ENCODE peak calls at places on chromosomes 5 and 9, in eight cellular contexts. V is Panc1; U is CD8-positive, alpha-beta T cell; P is psoas muscle; Y is tibial nerve; M is upper lobe of right lung; F is fibroblast of villous mesenchyme; C is brain microvascular endothelial cell. J is an unnamed sample.

GRCh38 chr5:79488775-79489174 is 25.2 kb downstream of the HOMER1 start:
- DNase-seq in C (no peak), M (no peak), P (no peak), V (no peak), F (peak), U (no peak), Y (no peak), J (no peak)

GRCh38 chr9:71692337-71692736 is 76.0 kb downstream of the CEMIP2 start:
- DNase-seq in P (no peak), V (no peak), F (peak), U (no peak), C (no peak), Y (no peak), M (no peak), J (no peak)

GRCh38 chr5:95620870-95621838 is 1.3 kb downstream of the GPR150 start:
- DNase-seq in Y (no peak), F (peak), U (peak), P (peak), C (no peak), V (no peak), M (peak), J (no peak)

GRCh38 chr5:33794550-33795300 is 97.1 kb downstream of the ADAMTS12 start:
- DNase-seq in U (no peak), F (peak), Y (no peak), M (no peak), V (no peak), P (no peak), C (peak), J (no peak)

GRCh38 chr5:44794371-44794770 is 14.4 kb upstream of the MRPS30 start:
- DNase-seq in P (no peak), M (no peak), C (no peak), Y (no peak), F (no peak), V (no peak), U (no peak), J (no peak)

GRCh38 chr9:104869801-104870200 is 58.2 kb downstream of the ABCA1 start:
- DNase-seq in V (no peak), Y (no peak), U (no peak), C (no peak), P (no peak), F (peak), M (no peak), J (no peak)

GRCh38 chr5:12691330-12691729 is 787.1 kb upstream of the CTNND2 start:
- DNase-seq in F (peak), V (no peak), Y (no peak), U (no peak), M (no peak), C (no peak), P (no peak), J (no peak)

GRCh38 chr9:91486699-91487497 is 63.3 kb upstream of the NFIL3 start:
- DNase-seq in U (no peak), P (no peak), Y (no peak), V (no peak), F (peak), C (peak), M (no peak), J (no peak)

GRCh38 chr5:109692011-109692410 is 2.3 kb downstream of the MAN2A1 start:
- DNase-seq in C (peak), Y (no peak), U (no peak), M (no peak), V (no peak), P (no peak), F (peak), J (no peak)

DNA sequence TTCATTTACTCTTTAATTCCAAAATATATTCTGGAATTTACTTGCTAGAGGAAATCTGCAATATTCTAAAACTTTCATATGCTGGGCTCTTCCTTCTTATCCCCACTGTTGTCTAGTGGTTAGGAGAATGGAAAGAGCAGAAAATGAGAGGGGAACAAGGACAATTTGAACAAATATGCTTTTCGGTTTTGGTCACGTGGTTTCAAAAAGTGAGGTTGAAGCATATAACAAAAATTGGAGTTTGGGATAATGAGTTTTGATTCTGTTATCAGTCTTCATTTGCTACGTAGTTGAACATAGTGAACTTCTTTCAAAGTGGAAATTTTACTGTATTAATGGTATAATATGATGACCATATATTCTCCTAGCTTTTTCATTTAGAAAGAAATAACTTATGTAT is 71.5 kb downstream of the CAMK4 start:
- DNase-seq in V (no peak), U (no peak), F (no peak), C (no peak), P (no peak), Y (no peak), M (no peak), J (no peak)
- H3K4me3 ChIP-seq in V (no peak), U (no peak), F (no peak), C (no peak), P (no peak), Y (no peak), M (no peak), J (no peak)

DNA sequence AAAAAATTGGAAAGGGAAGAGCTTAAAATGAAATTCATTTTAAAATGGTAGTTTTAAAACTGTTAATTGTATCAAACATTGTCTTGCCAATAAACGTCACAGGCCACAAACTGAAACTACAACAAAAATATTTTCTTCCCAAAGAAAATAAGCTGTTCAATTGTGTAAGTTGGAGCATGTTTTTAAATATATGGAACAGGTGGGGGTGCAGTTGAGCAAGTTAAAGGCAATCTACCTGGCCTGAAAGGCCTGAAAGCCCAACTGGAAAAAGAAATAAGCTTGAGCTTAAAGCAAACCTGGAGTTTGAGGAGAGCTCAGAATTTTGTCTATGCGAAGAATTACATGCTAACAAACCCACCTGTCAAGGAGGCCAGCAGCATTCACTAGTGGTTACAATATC is 439.5 kb downstream of the ACTL7B start:
- DNase-seq in F (no peak), Y (no peak), V (no peak), U (no peak), M (no peak), P (no peak), C (no peak), J (no peak)
- TF ChIP-seq CTCF in F (no peak), Y (no peak), V (no peak), U (no peak), M (no peak), P (peak), C (peak), J (no peak)

GRCh38 chr5:61455179-61456006 is 123.3 kb downstream of the ZSWIM6 start:
- DNase-seq in U (no peak), P (no peak), Y (no peak), M (no peak), F (no peak), C (no peak), V (no peak), J (no peak)
- H3K4me3 ChIP-seq in U (no peak), P (no peak), Y (no peak), M (no peak), F (no peak), C (no peak), V (no peak), J (no peak)

GRCh38 chr9:137190315-137190853 is 1.9 kb downstream of the SSNA1 start:
- DNase-seq in F (no peak), P (no peak), U (no peak), C (no peak), Y (no peak), V (no peak), M (no peak), J (no peak)
- TF ChIP-seq CTCF in F (no peak), P (no peak), U (no peak), C (no peak), Y (no peak), V (peak), M (no peak), J (no peak)

J was measured in AG04449.